ENCODE peak calls at places on chromosomes 5 and 9, in eight cellular contexts. H is astrocyte, J is HepG2, B is fibroblast of lung, Y is esophagus squamous epithelium, E is upper lobe of right lung, Z is kidney epithelial cell, D is heart right ventricle. G is an unnamed sample. For H3K36me3, the result is how much of the 10 kb centered on the place peaks cover.

GRCh38 chr5:171961117-171961516 is 45.3 kb downstream of the FBXW11 start:
- DNase-seq in H (no peak), J (no peak), B (no peak), Y (no peak), E (no peak), Z (no peak), D (no peak), G (no peak)

GRCh38 chr9:92846662-92847145 is 31.1 kb downstream of the ZNF484 start:
- DNase-seq in H (no peak), J (no peak), B (peak), Y (no peak), E (no peak), Z (no peak), D (no peak), G (no peak)

GRCh38 chr5:431001-431710 is 11.8 kb upstream of the EXOC3 start:
- DNase-seq in H (no peak), J (peak), B (peak), Y (no peak), E (no peak), Z (no peak), D (no peak), G (no peak)

GRCh38 chr9:72585737-72586136 is 64.3 kb downstream of the TMC1 start:
- DNase-seq in H (no peak), J (no peak), B (peak), Y (no peak), E (no peak), Z (no peak), D (no peak), G (peak)

GRCh38 chr9:33159058-33159759 is 7.9 kb downstream of the B4GALT1 start:
- DNase-seq in H (no peak), J (no peak), B (peak), Y (no peak), E (peak), Z (no peak), D (peak), G (no peak)

GRCh38 chr9:136228107-136228875 is 17.3 kb downstream of the QSOX2 start:
- DNase-seq in H (peak), J (peak), B (peak), Y (no peak), E (no peak), Z (no peak), D (no peak), G (no peak)

GRCh38 chr9:93218161-93218560 is 34.2 kb downstream of the WNK2 start:
- DNase-seq in H (no peak), J (no peak), B (no peak), Y (no peak), E (peak), Z (no peak), D (peak), G (no peak)

GRCh38 chr9:84947412-84947972 is 278.0 kb downstream of the NTRK2 start:
- DNase-seq in H (no peak), J (no peak), B (no peak), Y (no peak), E (no peak), Z (no peak), D (no peak), G (no peak)

GRCh38 chr5:170603578-170604565 is 100.1 kb downstream of the KCNIP1 start:
- DNase-seq in H (no peak), J (peak), B (peak), Y (no peak), E (no peak), Z (no peak), D (peak), G (no peak)

GRCh38 chr5:75340714-75341478 is 3.9 kb downstream of the HMGCR start:
- DNase-seq in H (no peak), J (no peak), B (no peak), Y (no peak), E (no peak), Z (no peak), D (no peak), G (no peak)

GRCh38 chr5:38013107-38013506 is 173.3 kb upstream of the GDNF start:
- DNase-seq in H (no peak), J (no peak), B (no peak), Y (no peak), E (no peak), Z (no peak), D (no peak), G (no peak)

GRCh38 chr5:17169507-17169906 is 47.9 kb upstream of the BASP1 start:
- DNase-seq in H (peak), J (peak), B (peak), Y (no peak), E (no peak), Z (no peak), D (no peak), G (peak)

GRCh38 chr5:1268666-1269065 is 26.2 kb downstream of the TERT start:
- DNase-seq in H (no peak), J (no peak), B (no peak), Y (no peak), E (no peak), Z (no peak), D (no peak), G (no peak)

GRCh38 chr5:138258704-138259285 is 15.6 kb downstream of the GFRA3 start:
- DNase-seq in H (no peak), J (no peak), B (no peak), Y (no peak), E (no peak), Z (no peak), D (no peak), G (no peak)

GRCh38 chr5:39716532-39716971 is 291.8 kb upstream of the DAB2 start:
- DNase-seq in H (peak), J (peak), B (peak), Y (no peak), E (no peak), Z (no peak), D (peak), G (no peak)
- TF ChIP-seq CTCF in H (peak), J (peak), B (peak), Y (no peak), E (peak), Z (peak), D (peak), G (peak)

GRCh38 chr5:32170303-32171170 is 3.6 kb downstream of the GOLPH3 start:
- DNase-seq in H (peak), J (no peak), B (peak), Y (no peak), E (no peak), Z (no peak), D (no peak), G (peak)
- H3K36me3 ChIP-seq in H (under half), J (under half), B (under half), Y (under half), E (half or more), Z (under half), D (under half), G (under half)

GRCh38 chr9:38649731-38650363 is 29.5 kb upstream of the ANKRD18A start:
- DNase-seq in H (no peak), J (no peak), B (no peak), Y (no peak), E (no peak), Z (no peak), D (peak), G (no peak)
- H3K4me3 ChIP-seq in H (no peak), J (no peak), B (no peak), Y (no peak), E (no peak), Z (no peak), D (peak), G (no peak)

DNA sequence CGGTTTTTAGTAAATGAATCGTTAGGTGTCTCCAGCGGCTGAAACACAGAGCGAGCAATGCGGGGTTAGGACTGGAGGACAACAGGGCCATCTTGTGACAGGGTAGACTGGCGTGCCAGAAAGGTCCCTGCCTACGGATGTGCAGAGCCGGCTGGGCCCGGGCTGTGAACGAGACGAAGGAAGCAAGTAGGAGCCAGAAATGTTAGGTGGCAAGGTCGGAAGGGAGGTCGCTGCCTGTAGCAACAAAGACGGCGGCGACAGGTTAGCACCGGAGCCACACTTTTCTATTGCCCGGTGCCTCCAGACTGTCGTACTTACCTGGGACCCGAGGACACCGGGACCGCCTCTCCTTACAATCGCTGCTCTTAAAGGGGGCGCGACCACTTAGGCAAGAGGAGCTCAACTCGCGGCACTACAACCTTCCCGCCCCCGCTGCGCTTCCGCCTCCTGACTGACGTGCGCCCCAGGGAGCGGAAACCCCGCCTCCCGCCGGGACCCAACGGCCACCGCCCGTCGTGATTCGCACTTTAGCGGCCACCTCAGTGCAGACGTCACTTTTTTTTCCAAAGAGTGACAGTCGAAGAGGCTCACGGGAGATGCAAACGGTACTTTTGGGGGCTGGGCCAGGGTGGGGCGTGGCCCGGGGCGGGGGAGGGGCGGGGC is at the start of gene INIP:
- DNase-seq in H (peak), J (peak), B (peak), Y (peak), E (peak), Z (peak), D (peak), G (peak)
- TF ChIP-seq CTCF in H (no peak), J (peak), B (no peak), Y (no peak), E (no peak), Z (no peak), D (peak), G (peak)

GRCh38 chr9:131594906-131595675 is 49.8 kb downstream of the PRRT1B start:
- DNase-seq in H (no peak), J (peak), B (no peak), Y (no peak), E (no peak), Z (no peak), D (no peak), G (no peak)
- H3K36me3 ChIP-seq in H (under half), J (under half), B (under half), Y (under half), E (half or more), Z (under half), D (under half), G (under half)

G was measured in BJ.